ENCODE peak calls at places on chromosomes 5 and 9, in five cellular contexts. One of them, this sample, is unnamed.

GRCh38 chr5:135179308-135179980 is 145.4 kb upstream of the PITX1 start:
- DNase-seq in stimulated activated naive CD4-positive, alpha-beta T cell: no peak
- DNase-seq in mesothelial cell of epicardium: no peak
- DNase-seq in right lobe of liver: no peak
- DNase-seq in NCI-H774: peak; percentile 72
- DNase-seq in this sample: no peak

GRCh38 chr5:141850786-141851185 is 27.4 kb downstream of the PCDH1 start:
- DNase-seq in mesothelial cell of epicardium: no peak
- DNase-seq in right lobe of liver: no peak
- DNase-seq in NCI-H774: no peak
- DNase-seq in stimulated activated naive CD4-positive, alpha-beta T cell: no peak
- DNase-seq in this sample: no peak

GRCh38 chr5:103475629-103476240 is 86.9 kb downstream of the NUDT12 start:
- DNase-seq in NCI-H774: peak; percentile 36
- DNase-seq in right lobe of liver: no peak
- DNase-seq in stimulated activated naive CD4-positive, alpha-beta T cell: no peak
- DNase-seq in mesothelial cell of epicardium: no peak
- DNase-seq in this sample: no peak

GRCh38 chr5:143052967-143053682 is 282.9 kb downstream of the ARHGAP26 start:
- DNase-seq in mesothelial cell of epicardium: no peak
- DNase-seq in right lobe of liver: no peak
- DNase-seq in NCI-H774: no peak
- DNase-seq in stimulated activated naive CD4-positive, alpha-beta T cell: no peak
- DNase-seq in this sample: no peak

GRCh38 chr5:128965638-128966302 is 482 bp downstream of the SLC27A6 start:
- DNase-seq in mesothelial cell of epicardium: peak; percentile 43
- DNase-seq in NCI-H774: no peak
- DNase-seq in stimulated activated naive CD4-positive, alpha-beta T cell: no peak
- DNase-seq in right lobe of liver: no peak
- DNase-seq in this sample: no peak

GRCh38 chr9:14309403-14309802 is 4.5 kb downstream of the NFIB start:
- DNase-seq in right lobe of liver: no peak
- DNase-seq in NCI-H774: no peak
- DNase-seq in mesothelial cell of epicardium: no peak
- DNase-seq in stimulated activated naive CD4-positive, alpha-beta T cell: no peak
- DNase-seq in this sample: no peak

GRCh38 chr9:79196606-79197005 is 375.2 kb upstream of the TLE4 start:
- DNase-seq in mesothelial cell of epicardium: no peak
- DNase-seq in stimulated activated naive CD4-positive, alpha-beta T cell: no peak
- DNase-seq in NCI-H774: no peak
- DNase-seq in right lobe of liver: no peak
- DNase-seq in this sample: no peak

GRCh38 chr5:55030220-55030619 is 6.2 kb downstream of the GZMK start:
- DNase-seq in NCI-H774: peak; percentile 11
- DNase-seq in stimulated activated naive CD4-positive, alpha-beta T cell: no peak
- DNase-seq in right lobe of liver: no peak
- DNase-seq in mesothelial cell of epicardium: no peak
- DNase-seq in this sample: no peak

GRCh38 chr9:99253772-99254431 is 31.8 kb downstream of the SEC61B start:
- DNase-seq in mesothelial cell of epicardium: no peak
- DNase-seq in right lobe of liver: no peak
- DNase-seq in stimulated activated naive CD4-positive, alpha-beta T cell: no peak
- DNase-seq in NCI-H774: no peak
- DNase-seq in this sample: no peak

GRCh38 chr9:86407022-86407421 is 52.8 kb upstream of the TUT7 start:
- DNase-seq in stimulated activated naive CD4-positive, alpha-beta T cell: no peak
- DNase-seq in right lobe of liver: peak; percentile 59
- DNase-seq in NCI-H774: no peak
- DNase-seq in mesothelial cell of epicardium: no peak
- DNase-seq in this sample: peak; percentile 57

GRCh38 chr5:89851911-89852310 is 557.6 kb downstream of the CETN3 start:
- DNase-seq in NCI-H774: no peak
- DNase-seq in right lobe of liver: no peak
- DNase-seq in stimulated activated naive CD4-positive, alpha-beta T cell: no peak
- DNase-seq in mesothelial cell of epicardium: no peak
- DNase-seq in this sample: no peak

GRCh38 chr5:73454379-73455036 is 5.9 kb upstream of the FOXD1 start:
- DNase-seq in stimulated activated naive CD4-positive, alpha-beta T cell: no peak
- DNase-seq in NCI-H774: peak; percentile 86
- DNase-seq in right lobe of liver: no peak
- DNase-seq in mesothelial cell of epicardium: peak; percentile 56
- DNase-seq in this sample: no peak

GRCh38 chr5:176364765-176365662 is at the start of gene ARL10:
- DNase-seq in right lobe of liver: peak; percentile 45
- DNase-seq in NCI-H774: no peak
- DNase-seq in stimulated activated naive CD4-positive, alpha-beta T cell: peak; percentile 17
- DNase-seq in mesothelial cell of epicardium: peak; percentile 42
- DNase-seq in this sample: no peak

GRCh38 chr5:31722111-31722510 is 83.2 kb downstream of the PDZD2 start:
- DNase-seq in mesothelial cell of epicardium: no peak
- DNase-seq in NCI-H774: no peak
- DNase-seq in right lobe of liver: no peak
- DNase-seq in stimulated activated naive CD4-positive, alpha-beta T cell: no peak
- DNase-seq in this sample: no peak

GRCh38 chr9:135244751-135245221 is 157.3 kb downstream of the OLFM1 start:
- DNase-seq in mesothelial cell of epicardium: no peak
- DNase-seq in stimulated activated naive CD4-positive, alpha-beta T cell: no peak
- DNase-seq in NCI-H774: no peak
- DNase-seq in right lobe of liver: peak; percentile 48
- DNase-seq in this sample: peak; percentile 66

GRCh38 chr5:152144556-152144955 is 219.9 kb upstream of the GLRA1 start:
- DNase-seq in stimulated activated naive CD4-positive, alpha-beta T cell: no peak
- DNase-seq in NCI-H774: no peak
- DNase-seq in right lobe of liver: no peak
- DNase-seq in mesothelial cell of epicardium: no peak
- DNase-seq in this sample: no peak

GRCh38 chr9:21096172-21096900 is 18.6 kb upstream of the IFNB1 start:
- DNase-seq in stimulated activated naive CD4-positive, alpha-beta T cell: peak; percentile 59
- DNase-seq in right lobe of liver: no peak
- DNase-seq in NCI-H774: peak; percentile 59
- DNase-seq in mesothelial cell of epicardium: no peak
- DNase-seq in this sample: no peak

GRCh38 chr5:71924325-71924724 is 182.9 kb upstream of the MAP1B start:
- DNase-seq in mesothelial cell of epicardium: no peak
- DNase-seq in stimulated activated naive CD4-positive, alpha-beta T cell: no peak
- DNase-seq in NCI-H774: no peak
- DNase-seq in right lobe of liver: no peak
- DNase-seq in this sample: no peak

GRCh38 chr9:135165003-135165711 is 77.7 kb downstream of the OLFM1 start:
- DNase-seq in right lobe of liver: no peak
- DNase-seq in stimulated activated naive CD4-positive, alpha-beta T cell: no peak
- DNase-seq in mesothelial cell of epicardium: no peak
- DNase-seq in NCI-H774: no peak
- DNase-seq in this sample: no peak

GRCh38 chr9:121278535-121279169 is 10.7 kb downstream of the GSN start:
- DNase-seq in right lobe of liver: no peak
- DNase-seq in stimulated activated naive CD4-positive, alpha-beta T cell: no peak
- DNase-seq in mesothelial cell of epicardium: no peak
- DNase-seq in NCI-H774: peak; percentile 67
- DNase-seq in this sample: peak; percentile 54

GRCh38 chr5:83777856-83778255 is 57.2 kb upstream of the HAPLN1 start:
- DNase-seq in NCI-H774: no peak
- DNase-seq in mesothelial cell of epicardium: no peak
- DNase-seq in right lobe of liver: no peak
- DNase-seq in stimulated activated naive CD4-positive, alpha-beta T cell: no peak
- DNase-seq in this sample: no peak

GRCh38 chr5:158397278-158397677 is 538.3 kb upstream of the CLINT1 start:
- DNase-seq in NCI-H774: no peak
- DNase-seq in mesothelial cell of epicardium: no peak
- DNase-seq in stimulated activated naive CD4-positive, alpha-beta T cell: no peak
- DNase-seq in right lobe of liver: no peak
- DNase-seq in this sample: no peak

GRCh38 chr9:136901516-136902258 is 15.4 kb downstream of the TRAF2 start:
- DNase-seq in right lobe of liver: peak; percentile 61
- DNase-seq in mesothelial cell of epicardium: no peak
- DNase-seq in NCI-H774: no peak
- DNase-seq in stimulated activated naive CD4-positive, alpha-beta T cell: peak; percentile 49
- DNase-seq in this sample: no peak

GRCh38 chr5:107526263-107526937 is 144.3 kb downstream of the EFNA5 start:
- DNase-seq in right lobe of liver: no peak
- DNase-seq in stimulated activated naive CD4-positive, alpha-beta T cell: no peak
- DNase-seq in mesothelial cell of epicardium: no peak
- DNase-seq in NCI-H774: no peak
- DNase-seq in this sample: no peak

GRCh38 chr5:9380108-9380507 is 165.8 kb downstream of the SEMA5A start:
- DNase-seq in mesothelial cell of epicardium: no peak
- DNase-seq in NCI-H774: no peak
- DNase-seq in stimulated activated naive CD4-positive, alpha-beta T cell: no peak
- DNase-seq in right lobe of liver: no peak
- DNase-seq in this sample: no peak

GRCh38 chr9:84402517-84402916 is 62.0 kb upstream of the SLC28A3 start:
- DNase-seq in NCI-H774: no peak
- DNase-seq in mesothelial cell of epicardium: no peak
- DNase-seq in right lobe of liver: no peak
- DNase-seq in stimulated activated naive CD4-positive, alpha-beta T cell: no peak
- DNase-seq in this sample: no peak

GRCh38 chr5:143685416-143685815 is 126.5 kb upstream of the HMHB1 start:
- DNase-seq in stimulated activated naive CD4-positive, alpha-beta T cell: no peak
- DNase-seq in NCI-H774: no peak
- DNase-seq in right lobe of liver: no peak
- DNase-seq in mesothelial cell of epicardium: no peak
- DNase-seq in this sample: no peak

GRCh38 chr5:89449392-89450148 is 566.6 kb upstream of the MEF2C start:
- DNase-seq in NCI-H774: no peak
- DNase-seq in mesothelial cell of epicardium: no peak
- DNase-seq in right lobe of liver: no peak
- DNase-seq in stimulated activated naive CD4-positive, alpha-beta T cell: no peak
- DNase-seq in this sample: no peak

GRCh38 chr9:126069400-126069955 is 257.2 kb upstream of the MVB12B start:
- DNase-seq in mesothelial cell of epicardium: no peak
- DNase-seq in NCI-H774: no peak
- DNase-seq in right lobe of liver: no peak
- DNase-seq in stimulated activated naive CD4-positive, alpha-beta T cell: no peak
- DNase-seq in this sample: no peak

GRCh38 chr5:131640043-131640856 is 5.2 kb upstream of the RAPGEF6 start:
- DNase-seq in right lobe of liver: no peak
- DNase-seq in NCI-H774: no peak
- DNase-seq in stimulated activated naive CD4-positive, alpha-beta T cell: peak; percentile 41
- DNase-seq in mesothelial cell of epicardium: no peak
- DNase-seq in this sample: no peak

GRCh38 chr5:135993894-135994514 is 34.8 kb upstream of the TGFBI start:
- DNase-seq in right lobe of liver: no peak
- DNase-seq in stimulated activated naive CD4-positive, alpha-beta T cell: no peak
- DNase-seq in mesothelial cell of epicardium: no peak
- DNase-seq in NCI-H774: no peak
- DNase-seq in this sample: no peak

GRCh38 chr9:120893585-120893857 is 16.5 kb upstream of the PHF19 start:
- DNase-seq in stimulated activated naive CD4-positive, alpha-beta T cell: no peak
- DNase-seq in mesothelial cell of epicardium: no peak
- DNase-seq in NCI-H774: no peak
- DNase-seq in right lobe of liver: no peak
- DNase-seq in this sample: no peak

GRCh38 chr5:173954671-173955605 is 34.0 kb upstream of the C5orf47 start:
- DNase-seq in stimulated activated naive CD4-positive, alpha-beta T cell: no peak
- DNase-seq in mesothelial cell of epicardium: no peak
- DNase-seq in NCI-H774: no peak
- DNase-seq in right lobe of liver: no peak
- DNase-seq in this sample: peak; percentile 58

GRCh38 chr5:179614745-179615144 is 8.7 kb downstream of the HNRNPH1 start:
- DNase-seq in NCI-H774: no peak
- DNase-seq in stimulated activated naive CD4-positive, alpha-beta T cell: no peak
- DNase-seq in mesothelial cell of epicardium: no peak
- DNase-seq in right lobe of liver: peak; percentile 7
- DNase-seq in this sample: no peak

GRCh38 chr9:75233011-75233410 is 144.7 kb downstream of the OSTF1 start:
- DNase-seq in stimulated activated naive CD4-positive, alpha-beta T cell: no peak
- DNase-seq in NCI-H774: no peak
- DNase-seq in mesothelial cell of epicardium: no peak
- DNase-seq in right lobe of liver: no peak
- DNase-seq in this sample: no peak

GRCh38 chr9:1216532-1216931 is 166.4 kb downstream of the DMRT2 start:
- DNase-seq in mesothelial cell of epicardium: no peak
- DNase-seq in NCI-H774: no peak
- DNase-seq in right lobe of liver: no peak
- DNase-seq in stimulated activated naive CD4-positive, alpha-beta T cell: no peak
- DNase-seq in this sample: no peak

GRCh38 chr5:6818594-6819512 is 105.6 kb downstream of the TENT4A start:
- DNase-seq in mesothelial cell of epicardium: no peak
- DNase-seq in stimulated activated naive CD4-positive, alpha-beta T cell: no peak
- DNase-seq in NCI-H774: no peak
- DNase-seq in right lobe of liver: no peak
- DNase-seq in this sample: no peak

GRCh38 chr5:179240561-179240960 is 104.7 kb downstream of the ADAMTS2 start:
- DNase-seq in NCI-H774: no peak
- DNase-seq in mesothelial cell of epicardium: no peak
- DNase-seq in right lobe of liver: no peak
- DNase-seq in stimulated activated naive CD4-positive, alpha-beta T cell: no peak
- DNase-seq in this sample: no peak

GRCh38 chr5:52947208-52947607 is 41.9 kb upstream of the ITGA2 start:
- DNase-seq in mesothelial cell of epicardium: no peak
- DNase-seq in right lobe of liver: no peak
- DNase-seq in stimulated activated naive CD4-positive, alpha-beta T cell: no peak
- DNase-seq in NCI-H774: no peak
- DNase-seq in this sample: no peak